ENCODE peak calls at places on chromosomes 5 and 9, in four cellular contexts. One of them, this sample, is unnamed.

GRCh38 chr5:431001-431710 is 11.8 kb upstream of the EXOC3 start:
- DNase-seq in IMR-90: peak; percentile 48
- DNase-seq in left lung: no peak
- DNase-seq in brain microvascular endothelial cell: peak; percentile 34
- DNase-seq in this sample: peak; percentile 44

GRCh38 chr5:53167836-53168235 is 58.3 kb upstream of the MOCS2 start:
- DNase-seq in IMR-90: peak; percentile 39
- DNase-seq in left lung: no peak
- DNase-seq in brain microvascular endothelial cell: no peak
- DNase-seq in this sample: peak; percentile 88

GRCh38 chr5:176541338-176542134 is 4.3 kb upstream of the RNF44 start:
- DNase-seq in IMR-90: no peak
- DNase-seq in left lung: peak; percentile 84
- DNase-seq in brain microvascular endothelial cell: no peak
- DNase-seq in this sample: peak; percentile 28

GRCh38 chr5:30871191-30871590 is 322.3 kb upstream of the CDH6 start:
- DNase-seq in IMR-90: no peak
- DNase-seq in left lung: no peak
- DNase-seq in brain microvascular endothelial cell: no peak
- DNase-seq in this sample: no peak

GRCh38 chr5:87188411-87188810 is 79.3 kb upstream of the RASA1 start:
- DNase-seq in IMR-90: no peak
- DNase-seq in left lung: no peak
- DNase-seq in brain microvascular endothelial cell: no peak
- DNase-seq in this sample: no peak

GRCh38 chr9:79591463-79591862 is 19.7 kb downstream of the TLE4 start:
- DNase-seq in IMR-90: no peak
- DNase-seq in left lung: no peak
- DNase-seq in brain microvascular endothelial cell: no peak
- DNase-seq in this sample: no peak

GRCh38 chr5:77876862-77877502 is 100.8 kb upstream of the TBCA start:
- DNase-seq in IMR-90: peak; percentile 18
- DNase-seq in left lung: no peak
- DNase-seq in brain microvascular endothelial cell: no peak
- DNase-seq in this sample: peak; percentile 57

GRCh38 chr9:26870292-26870691 is 22.3 kb downstream of the CAAP1 start:
- DNase-seq in IMR-90: peak; percentile 62
- DNase-seq in left lung: no peak
- DNase-seq in brain microvascular endothelial cell: peak; percentile 49
- DNase-seq in this sample: no peak

GRCh38 chr9:29213374-29214161 is 1640.3 kb upstream of the C9orf72 start:
- DNase-seq in IMR-90: no peak
- DNase-seq in left lung: no peak
- DNase-seq in brain microvascular endothelial cell: no peak
- DNase-seq in this sample: no peak

GRCh38 chr9:126248680-126249079 is 77.9 kb upstream of the MVB12B start:
- DNase-seq in IMR-90: peak; percentile 91
- DNase-seq in left lung: no peak
- DNase-seq in brain microvascular endothelial cell: peak; percentile 83
- DNase-seq in this sample: peak; percentile 4

GRCh38 chr9:4668604-4669003 is 2.3 kb upstream of the SPATA6L start:
- DNase-seq in IMR-90: no peak
- DNase-seq in left lung: no peak
- DNase-seq in brain microvascular endothelial cell: no peak
- DNase-seq in this sample: no peak

GRCh38 chr5:143527808-143528207 is 124.3 kb upstream of the NR3C1 start:
- DNase-seq in IMR-90: peak; percentile 61
- DNase-seq in left lung: no peak
- DNase-seq in brain microvascular endothelial cell: peak; percentile 43
- DNase-seq in this sample: no peak

GRCh38 chr5:65981548-65981947 is 55.2 kb downstream of the ERBIN start:
- DNase-seq in IMR-90: no peak
- DNase-seq in left lung: no peak
- DNase-seq in brain microvascular endothelial cell: no peak
- DNase-seq in this sample: no peak

GRCh38 chr5:74075496-74075895 is 449.5 kb downstream of the ARHGEF28 start:
- DNase-seq in IMR-90: no peak
- DNase-seq in left lung: no peak
- DNase-seq in brain microvascular endothelial cell: no peak
- DNase-seq in this sample: no peak

GRCh38 chr5:102152906-102153787 is 142.9 kb downstream of the SLCO4C1 start:
- DNase-seq in IMR-90: no peak
- DNase-seq in left lung: no peak
- DNase-seq in brain microvascular endothelial cell: peak; percentile 1
- DNase-seq in this sample: no peak

GRCh38 chr5:159928122-159928960 is 12.1 kb downstream of the ADRA1B start:
- DNase-seq in IMR-90: peak; percentile 90
- DNase-seq in left lung: no peak
- DNase-seq in brain microvascular endothelial cell: peak; percentile 79
- DNase-seq in this sample: no peak

GRCh38 chr9:127204771-127205470 is 59.7 kb upstream of the GARNL3 start:
- DNase-seq in IMR-90: peak; percentile 49
- DNase-seq in left lung: peak; percentile 27
- DNase-seq in brain microvascular endothelial cell: peak; percentile 47
- DNase-seq in this sample: peak; percentile 36

GRCh38 chr9:84339951-84340350 is 607 bp downstream of the SLC28A3 start:
- DNase-seq in IMR-90: no peak
- DNase-seq in left lung: no peak
- DNase-seq in brain microvascular endothelial cell: no peak
- DNase-seq in this sample: no peak

GRCh38 chr9:2157277-2158105 is 142.3 kb downstream of the SMARCA2 start:
- DNase-seq in IMR-90: peak; percentile 69
- DNase-seq in left lung: peak; percentile 47
- DNase-seq in brain microvascular endothelial cell: peak; percentile 66
- DNase-seq in this sample: peak; percentile 76

GRCh38 chr5:61919920-61920319 is 386.1 kb upstream of the KIF2A start:
- DNase-seq in IMR-90: no peak
- DNase-seq in left lung: peak; percentile 36
- DNase-seq in brain microvascular endothelial cell: no peak
- DNase-seq in this sample: peak; percentile 20

GRCh38 chr5:94746731-94747124 is 128.3 kb downstream of the SLF1 start:
- DNase-seq in IMR-90: no peak
- DNase-seq in left lung: no peak
- DNase-seq in brain microvascular endothelial cell: peak; percentile 31
- DNase-seq in this sample: no peak

GRCh38 chr9:37410969-37411785 is 11.3 kb upstream of the GRHPR start:
- DNase-seq in IMR-90: peak; percentile 15
- DNase-seq in left lung: no peak
- DNase-seq in brain microvascular endothelial cell: no peak
- DNase-seq in this sample: peak; percentile 12

GRCh38 chr5:165495829-165496380 is 1990.5 kb downstream of the MAT2B start:
- DNase-seq in IMR-90: peak; percentile 22
- DNase-seq in left lung: no peak
- DNase-seq in brain microvascular endothelial cell: no peak
- DNase-seq in this sample: peak; percentile 81

GRCh38 chr5:176658007-176658599 is 10.8 kb downstream of the TSPAN17 start:
- DNase-seq in IMR-90: peak; percentile 62
- DNase-seq in left lung: peak; percentile 64
- DNase-seq in brain microvascular endothelial cell: peak; percentile 56
- DNase-seq in this sample: peak; percentile 61

GRCh38 chr5:134626369-134627014 is 6.1 kb downstream of the SAR1B start:
- DNase-seq in IMR-90: peak; percentile 63
- DNase-seq in left lung: no peak
- DNase-seq in brain microvascular endothelial cell: no peak
- DNase-seq in this sample: peak; percentile 85

GRCh38 chr5:123422433-123423277 is 548 bp downstream of the CEP120 start:
- DNase-seq in IMR-90: peak; percentile 40
- DNase-seq in left lung: no peak
- DNase-seq in brain microvascular endothelial cell: peak; percentile 18
- DNase-seq in this sample: peak; percentile 42

GRCh38 chr5:757346-757930 is 27.1 kb downstream of the ZDHHC11B start:
- DNase-seq in IMR-90: no peak
- DNase-seq in left lung: no peak
- DNase-seq in brain microvascular endothelial cell: no peak
- DNase-seq in this sample: no peak

GRCh38 chr5:179914032-179914755 is 6.5 kb upstream of the TBC1D9B start:
- DNase-seq in IMR-90: peak; percentile 53
- DNase-seq in left lung: no peak
- DNase-seq in brain microvascular endothelial cell: peak; percentile 18
- DNase-seq in this sample: peak; percentile 29

GRCh38 chr5:2207416-2207950 is 324.8 kb upstream of the IRX4 start:
- DNase-seq in IMR-90: no peak
- DNase-seq in left lung: no peak
- DNase-seq in brain microvascular endothelial cell: no peak
- DNase-seq in this sample: no peak

GRCh38 chr5:1037123-1037670 is 28.6 kb downstream of the NKD2 start:
- DNase-seq in IMR-90: no peak
- DNase-seq in left lung: no peak
- DNase-seq in brain microvascular endothelial cell: no peak
- DNase-seq in this sample: no peak

GRCh38 chr9:111979561-111979960 is 82.9 kb downstream of the UGCG start:
- DNase-seq in IMR-90: no peak
- DNase-seq in left lung: no peak
- DNase-seq in brain microvascular endothelial cell: no peak
- DNase-seq in this sample: no peak

GRCh38 chr9:96871176-96871575 is 16.9 kb upstream of the ZNF782 start:
- DNase-seq in IMR-90: no peak
- DNase-seq in left lung: no peak
- DNase-seq in brain microvascular endothelial cell: no peak
- DNase-seq in this sample: no peak

GRCh38 chr9:16058131-16058549 is 505.3 kb downstream of the CCDC171 start:
- DNase-seq in IMR-90: peak; percentile 86
- DNase-seq in left lung: no peak
- DNase-seq in brain microvascular endothelial cell: peak; percentile 80
- DNase-seq in this sample: peak; percentile 18

GRCh38 chr9:133359420-133360175 is 3.2 kb downstream of the SURF2 start:
- DNase-seq in IMR-90: no peak
- DNase-seq in left lung: no peak
- DNase-seq in brain microvascular endothelial cell: no peak
- DNase-seq in this sample: no peak

GRCh38 chr9:33742519-33742918 is 52.8 kb upstream of the PRSS3 start:
- DNase-seq in IMR-90: no peak
- DNase-seq in left lung: no peak
- DNase-seq in brain microvascular endothelial cell: no peak
- DNase-seq in this sample: no peak
- TF ChIP-seq CTCF in IMR-90: no peak
- TF ChIP-seq CTCF in left lung: no peak
- TF ChIP-seq CTCF in brain microvascular endothelial cell: peak; percentile 19
- TF ChIP-seq CTCF in this sample: peak; percentile 10

DNA sequence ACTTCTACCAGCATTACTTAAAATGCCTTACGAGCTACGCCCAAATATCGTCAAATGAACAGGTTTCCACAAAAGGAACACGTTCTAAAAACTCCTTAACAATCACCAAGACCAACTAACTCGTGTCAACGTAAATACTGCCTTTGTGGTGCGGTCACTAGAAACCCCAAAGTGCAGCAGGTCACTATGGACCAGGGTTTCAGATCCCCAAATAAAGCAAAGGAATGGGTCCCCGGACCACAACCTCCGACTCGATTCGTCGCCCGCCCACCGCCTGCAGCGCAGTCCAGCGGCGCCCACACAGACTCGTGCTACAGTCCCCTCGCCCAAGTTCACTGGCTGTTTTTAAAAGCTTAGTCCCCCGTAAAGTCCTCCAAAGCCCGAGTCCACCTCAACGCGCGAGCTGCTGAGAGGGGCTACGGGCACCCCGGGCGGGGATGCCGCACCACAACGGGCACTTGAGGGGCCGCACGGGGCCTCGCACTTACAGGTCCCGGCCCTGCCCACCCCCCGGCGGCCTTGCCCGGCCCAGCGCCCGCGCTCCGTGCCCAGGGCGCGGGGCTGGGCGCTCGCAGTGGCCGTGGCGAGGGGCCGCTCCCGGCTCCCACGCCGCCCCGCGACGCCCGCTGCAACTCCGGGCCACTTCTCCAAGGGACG is 1.1 kb downstream of the NFIB start:
- DNase-seq in IMR-90: no peak
- DNase-seq in left lung: no peak
- DNase-seq in brain microvascular endothelial cell: peak; percentile 11
- DNase-seq in this sample: no peak
- H3K4me3 ChIP-seq in IMR-90: peak overlapping the region; percentile 30
- H3K4me3 ChIP-seq in left lung: peak overlapping the region; percentile 64
- H3K4me3 ChIP-seq in brain microvascular endothelial cell: peak overlapping the region; percentile 73
- H3K4me3 ChIP-seq in this sample: peak overlapping the region; percentile 70

DNA sequence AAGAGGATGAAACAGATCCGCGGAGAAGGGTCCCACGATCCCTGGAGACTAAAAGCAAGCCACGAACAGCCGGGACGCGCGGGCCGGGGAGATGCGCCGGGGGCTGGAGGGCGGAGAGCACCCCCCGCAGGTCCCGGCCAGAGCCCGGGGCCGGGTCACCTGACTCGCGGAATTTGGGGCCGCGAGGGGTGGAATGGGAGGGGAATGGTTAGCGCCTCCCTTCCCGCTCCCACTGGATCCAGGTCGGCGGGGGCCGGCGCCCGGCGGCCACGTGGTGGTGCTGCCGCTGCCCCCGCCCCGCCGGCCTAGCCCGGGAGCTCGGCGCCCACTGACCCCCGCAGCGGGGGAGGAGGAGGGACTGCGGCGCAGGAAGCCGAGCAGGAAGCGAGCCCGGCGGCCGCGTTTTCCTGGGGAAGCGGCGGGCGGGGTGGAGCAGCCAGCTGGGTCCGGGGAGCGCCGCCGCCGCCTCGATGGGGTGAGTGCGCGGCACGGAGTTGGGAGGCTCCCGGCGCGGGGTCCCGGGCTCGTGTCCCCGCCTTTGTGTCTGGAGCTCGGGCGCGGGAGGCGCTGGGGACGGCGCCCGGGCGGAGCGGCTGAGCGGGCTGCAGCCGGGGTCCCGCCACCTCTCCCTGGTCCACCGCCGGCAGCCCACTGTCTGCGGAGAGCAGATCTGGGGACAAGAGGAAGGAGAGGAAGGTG is at the start of gene RAI14:
- DNase-seq in IMR-90: peak; percentile 85
- DNase-seq in left lung: peak; percentile 85
- DNase-seq in brain microvascular endothelial cell: peak; percentile 75
- DNase-seq in this sample: peak; percentile 89
- TF ChIP-seq CTCF in IMR-90: peak; percentile 21
- TF ChIP-seq CTCF in left lung: no peak
- TF ChIP-seq CTCF in brain microvascular endothelial cell: no peak
- TF ChIP-seq CTCF in this sample: peak; percentile 2

GRCh38 chr5:72555871-72556270 is 48.7 kb upstream of the ZNF366 start:
- DNase-seq in IMR-90: no peak
- DNase-seq in left lung: no peak
- DNase-seq in brain microvascular endothelial cell: no peak
- DNase-seq in this sample: no peak

GRCh38 chr5:72558383-72558782 is 51.2 kb upstream of the ZNF366 start:
- DNase-seq in IMR-90: no peak
- DNase-seq in left lung: no peak
- DNase-seq in brain microvascular endothelial cell: no peak
- DNase-seq in this sample: peak; percentile 17

GRCh38 chr5:72557576-72558336 is 50.5 kb upstream of the ZNF366 start:
- DNase-seq in IMR-90: no peak
- DNase-seq in left lung: no peak
- DNase-seq in brain microvascular endothelial cell: no peak
- DNase-seq in this sample: no peak

GRCh38 chr5:72556351-72557146 is 49.3 kb upstream of the ZNF366 start:
- DNase-seq in IMR-90: peak; percentile 56
- DNase-seq in left lung: peak; percentile 59
- DNase-seq in brain microvascular endothelial cell: peak; percentile 51
- DNase-seq in this sample: peak; percentile 78

DNA sequence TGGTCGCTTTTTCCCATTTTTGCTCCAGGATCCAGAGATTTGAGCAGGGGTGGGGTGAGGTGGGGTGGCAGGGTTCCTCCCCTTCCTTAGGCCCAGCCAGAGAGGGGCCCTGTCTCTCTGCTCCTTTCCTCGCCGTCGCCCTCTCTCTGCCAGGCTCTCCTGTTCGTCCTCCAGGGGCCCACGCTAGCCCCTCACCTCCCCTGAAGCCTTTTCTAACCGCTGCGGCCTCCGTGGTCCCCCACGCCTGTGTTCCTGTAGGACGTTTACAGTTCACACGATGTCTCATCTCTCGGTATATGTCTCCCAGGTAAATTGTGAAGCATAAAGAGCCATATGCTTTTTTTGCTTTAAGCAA is 49.9 kb upstream of the ZNF366 start:
- DNase-seq in IMR-90: no peak
- DNase-seq in left lung: no peak
- DNase-seq in brain microvascular endothelial cell: no peak
- DNase-seq in this sample: no peak
- H3K4me3 ChIP-seq in IMR-90: no peak overlapping the region
- H3K4me3 ChIP-seq in left lung: peak overlapping the region; percentile 24
- H3K4me3 ChIP-seq in brain microvascular endothelial cell: peak overlapping the region; percentile 46
- H3K4me3 ChIP-seq in this sample: peak overlapping the region; percentile 38

This sample was measured in fibroblast of villous mesenchyme.